ENCODE peak calls at places on chromosome 9, in five cellular contexts. M, K, T, L and G are unnamed samples.

GRCh38 chr9:126372716-126373115 is 46.1 kb downstream of the MVB12B start:
- DNase-seq in L (peak), K (no peak), T (no peak), M (no peak), G (no peak)

GRCh38 chr9:92295827-92296258 is 2.3 kb upstream of the IARS1 start:
- DNase-seq in K (peak), T (no peak), L (peak), M (no peak), G (no peak)

GRCh38 chr9:121650220-121651013 is 1.0 kb upstream of the DAB2IP start:
- DNase-seq in M (peak), T (peak), K (peak), L (peak), G (no peak)

GRCh38 chr9:131824953-131825495 is 85.1 kb upstream of the RAPGEF1 start:
- DNase-seq in T (no peak), L (no peak), M (no peak), K (no peak), G (no peak)

GRCh38 chr9:114117996-114118830 is 19.1 kb upstream of the KIF12 start:
- DNase-seq in L (no peak), T (no peak), K (no peak), M (no peak), G (no peak)

GRCh38 chr9:126443144-126443543 is 116.5 kb downstream of the MVB12B start:
- DNase-seq in K (no peak), T (no peak), L (no peak), M (no peak), G (no peak)

GRCh38 chr9:70795841-70796240 is 325.6 kb downstream of the TRPM3 start:
- DNase-seq in L (no peak), T (no peak), K (no peak), M (no peak), G (no peak)

GRCh38 chr9:126499005-126499910 is 114.5 kb upstream of the LMX1B start:
- DNase-seq in K (peak), M (peak), T (no peak), L (peak), G (peak)

GRCh38 chr9:126126012-126126411 is 200.6 kb upstream of the MVB12B start:
- DNase-seq in M (no peak), T (no peak), K (no peak), L (no peak), G (peak)

GRCh38 chr9:79583957-79584654 is 12.3 kb downstream of the TLE4 start:
- DNase-seq in K (no peak), T (peak), M (no peak), L (peak), G (peak)

GRCh38 chr9:138015021-138015829 is 137.6 kb downstream of the CACNA1B start:
- DNase-seq in T (no peak), L (no peak), M (no peak), K (no peak), G (no peak)

GRCh38 chr9:21119093-21119770 is 22.4 kb downstream of the IFNW1 start:
- DNase-seq in L (peak), T (no peak), K (peak), M (no peak), G (no peak)

GRCh38 chr9:127931092-127931881 is 710 bp upstream of the PIP5KL1 start:
- DNase-seq in T (no peak), L (no peak), M (peak), K (no peak), G (peak)

GRCh38 chr9:110357510-110357909 is 19.8 kb upstream of the TXNDC8 start:
- DNase-seq in K (no peak), L (no peak), T (no peak), M (no peak), G (no peak)